ENCODE peak calls at places on chromosomes 16 and 17, in five cellular contexts. O is endothelial cell of umbilical vein, K is ELR, W is neuronal stem cell, J is AG09309. H is an unnamed sample.

GRCh38 chr16:20799599-20799998 is 6.7 kb downstream of the ERI2 start:
- DNase-seq in O (peak; percentile 46), K (peak; percentile 37), W (no peak), J (no peak), H (no peak)

GRCh38 chr17:3887811-3888210 is 5.0 kb downstream of the CAMKK1 start:
- DNase-seq in O (no peak), K (no peak), W (no peak), J (no peak), H (no peak)

GRCh38 chr17:44221072-44221861 is 1.8 kb upstream of the UBTF start:
- DNase-seq in O (peak; percentile 83), K (peak; percentile 90), W (peak; percentile 76), J (no peak), H (no peak)

GRCh38 chr16:88372522-88372921 is 10.2 kb upstream of the ZNF469 start:
- DNase-seq in O (no peak), K (no peak), W (no peak), J (no peak), H (no peak)

GRCh38 chr16:51535591-51535990 is 384.5 kb upstream of the SALL1 start:
- DNase-seq in O (no peak), K (no peak), W (no peak), J (no peak), H (no peak)

GRCh38 chr17:63848834-63849689 is 6.6 kb upstream of the SMARCD2 start:
- DNase-seq in O (peak; percentile 91), K (peak; percentile 80), W (peak; percentile 61), J (peak; percentile 52), H (peak; percentile 85)

GRCh38 chr16:83315271-83315670 is 492.5 kb upstream of the HSBP1 start:
- DNase-seq in O (no peak), K (peak; percentile 50), W (no peak), J (no peak), H (no peak)

GRCh38 chr17:67223924-67224323 is 21.1 kb downstream of the HELZ start:
- DNase-seq in O (no peak), K (no peak), W (no peak), J (no peak), H (no peak)

GRCh38 chr17:38873646-38874380 is 4.0 kb downstream of the LASP1 start:
- DNase-seq in O (no peak), K (peak; percentile 52), W (no peak), J (no peak), H (no peak)

GRCh38 chr16:53991181-53992056 is 287.5 kb downstream of the FTO start:
- DNase-seq in O (peak; percentile 14), K (no peak), W (no peak), J (no peak), H (no peak)

GRCh38 chr16:70747703-70748631 is 53.0 kb downstream of the VAC14 start:
- DNase-seq in O (no peak), K (no peak), W (no peak), J (no peak), H (no peak)

GRCh38 chr16:65661451-65661850 is 539.6 kb upstream of the CDH11 start:
- DNase-seq in O (no peak), K (no peak), W (no peak), J (no peak), H (no peak)

GRCh38 chr17:45409659-45410076 is 23.0 kb downstream of the ARHGAP27 start:
- DNase-seq in O (no peak), K (no peak), W (no peak), J (no peak), H (no peak)

GRCh38 chr17:34996422-34997029 is 16.2 kb downstream of the LIG3 start:
- DNase-seq in O (no peak), K (no peak), W (no peak), J (no peak), H (no peak)

GRCh38 chr17:35046740-35047283 is 16.7 kb downstream of the RFFL start:
- DNase-seq in O (peak; percentile 74), K (no peak), W (no peak), J (no peak), H (no peak)

GRCh38 chr17:64964796-64965195 is 45.5 kb upstream of the LRRC37A3 start:
- DNase-seq in O (no peak), K (no peak), W (no peak), J (no peak), H (no peak)

GRCh38 chr16:79599837-79600635 is 501 bp downstream of the MAF start:
- DNase-seq in O (no peak), K (no peak), W (peak; percentile 77), J (no peak), H (peak; percentile 46)

GRCh38 chr16:17026600-17027242 is 444.0 kb downstream of the XYLT1 start:
- DNase-seq in O (no peak), K (no peak), W (no peak), J (no peak), H (no peak)

GRCh38 chr17:7914771-7915610 is 1.1 kb downstream of the RNF227 start:
- DNase-seq in O (peak; percentile 67), K (peak; percentile 31), W (no peak), J (no peak), H (no peak)